ENCODE peak calls at places on chromosomes 2 and 18, in ten cellular contexts. Y is mucosa of descending colon, L is chondrocyte, R is HL-60, O is right atrium auricular region, S is endothelial cell of umbilical vein, A is GM10248, W is AG10803, H is MCF 10A, Q is A549. M is an unnamed sample.

GRCh38 chr2:152062130-152063091 is 36.4 kb downstream of the CACNB4 start:
- DNase-seq in H (peak), Q (peak), L (no peak), W (peak), O (no peak), S (no peak), R (no peak), A (no peak), Y (no peak), M (no peak)

GRCh38 chr2:9780368-9781130 is 62.7 kb upstream of the TAF1B start:
- DNase-seq in Q (no peak), H (peak), W (peak), L (no peak), Y (no peak), S (no peak), R (no peak), O (no peak), A (no peak), M (no peak)

GRCh38 chr2:111667542-111668273 is 216.3 kb downstream of the ANAPC1 start:
- DNase-seq in S (peak), H (peak), L (no peak), R (no peak), Y (no peak), W (peak), O (peak), A (no peak), Q (no peak), M (peak)

GRCh38 chr18:35680139-35680551 is 98.6 kb downstream of the GALNT1 start:
- DNase-seq in S (peak), R (no peak), L (no peak), W (no peak), Y (no peak), O (no peak), A (no peak), Q (no peak), H (no peak), M (no peak)

GRCh38 chr2:46309052-46309953 is 12.1 kb downstream of the EPAS1 start:
- DNase-seq in R (no peak), Q (no peak), A (no peak), H (peak), S (no peak), Y (no peak), L (no peak), O (no peak), W (peak), M (no peak)

GRCh38 chr2:115491394-115491793 is 1049.0 kb downstream of the DPP10 start:
- DNase-seq in Q (no peak), H (no peak), Y (no peak), R (no peak), W (no peak), A (no peak), L (no peak), S (no peak), O (no peak), M (no peak)

GRCh38 chr2:224195954-224196571 is 157.0 kb upstream of the SERPINE2 start:
- DNase-seq in L (no peak), Q (no peak), W (no peak), R (no peak), Y (peak), H (no peak), A (no peak), O (no peak), S (no peak), M (no peak)

GRCh38 chr18:23377669-23378469 is 75.2 kb upstream of the RIOK3 start:
- DNase-seq in W (peak), R (no peak), Q (peak), H (peak), O (no peak), S (peak), Y (no peak), A (peak), L (no peak), M (no peak)

GRCh38 chr2:240368746-240369724 is 66.4 kb upstream of the GPC1 start:
- DNase-seq in S (no peak), Y (no peak), Q (no peak), H (peak), O (no peak), L (no peak), A (no peak), R (no peak), W (peak), M (no peak)

GRCh38 chr2:241052677-241053360 is 49.3 kb downstream of the MTERF4 start:
- DNase-seq in Y (no peak), Q (no peak), L (no peak), W (no peak), R (no peak), A (no peak), S (no peak), O (peak), H (no peak), M (peak)

GRCh38 chr2:28134262-28134812 is 243.8 kb downstream of the BABAM2 start:
- DNase-seq in R (peak), Q (no peak), S (no peak), L (no peak), H (peak), O (no peak), A (peak), Y (peak), W (no peak), M (no peak)

GRCh38 chr2:18991177-18992168 is 366.9 kb downstream of the OSR1 start:
- DNase-seq in R (no peak), S (peak), H (peak), O (peak), A (no peak), Q (peak), L (no peak), W (peak), Y (peak), M (peak)

GRCh38 chr18:31965331-31965970 is 22.5 kb upstream of the TRAPPC8 start:
- DNase-seq in O (no peak), R (peak), H (no peak), Y (no peak), S (no peak), W (no peak), Q (no peak), L (no peak), A (no peak), M (no peak)

GRCh38 chr2:204127238-204127637 is 190.7 kb downstream of the ICOS start:
- DNase-seq in L (no peak), Q (no peak), S (peak), H (peak), W (no peak), A (no peak), R (no peak), Y (no peak), O (no peak), M (no peak)

GRCh38 chr2:55051026-55051866 is 995 bp upstream of the RTN4 start:
- DNase-seq in W (peak), S (peak), Q (peak), Y (peak), A (no peak), L (no peak), R (no peak), H (peak), O (peak), M (no peak)

GRCh38 chr2:224086226-224086911 is 47.3 kb upstream of the SERPINE2 start:
- DNase-seq in H (peak), A (no peak), L (no peak), S (peak), R (no peak), Y (no peak), Q (peak), O (peak), W (peak), M (no peak)

GRCh38 chr2:221200184-221200839 is 371.8 kb downstream of the EPHA4 start:
- DNase-seq in Y (no peak), O (no peak), S (no peak), Q (no peak), A (no peak), H (no peak), R (no peak), L (no peak), W (no peak), M (no peak)

GRCh38 chr18:48785091-48785614 is 165.6 kb downstream of the SMAD7 start:
- DNase-seq in H (no peak), L (peak), R (peak), A (peak), W (no peak), O (no peak), Y (peak), S (no peak), Q (no peak), M (no peak)

GRCh38 chr18:67081866-67082265 is 434.7 kb downstream of the DSEL start:
- DNase-seq in W (no peak), O (no peak), A (no peak), H (no peak), Q (no peak), L (no peak), Y (no peak), S (no peak), R (no peak), M (no peak)

GRCh38 chr18:37564796-37565137 is 831 bp downstream of the CELF4 start:
- DNase-seq in R (no peak), A (no peak), H (no peak), O (no peak), L (no peak), Y (peak), S (peak), Q (no peak), W (peak), M (no peak)

GRCh38 chr2:189698020-189698887 is 23.8 kb downstream of the ANKAR start:
- DNase-seq in Y (peak), H (peak), Q (peak), A (peak), R (no peak), O (no peak), S (peak), L (no peak), W (peak), M (no peak)

GRCh38 chr18:8140841-8141501 is 468.3 kb upstream of the RAB12 start:
- DNase-seq in R (no peak), H (peak), S (no peak), L (no peak), Y (no peak), A (no peak), O (peak), Q (no peak), W (peak), M (no peak)

GRCh38 chr2:108139521-108139920 is 100.2 kb upstream of the SULT1C3 start:
- DNase-seq in W (peak), Y (peak), H (peak), Q (no peak), R (no peak), O (no peak), A (no peak), L (no peak), S (no peak), M (no peak)

GRCh38 chr2:39865751-39866150 is 86.7 kb upstream of the THUMPD2 start:
- DNase-seq in Q (no peak), O (no peak), R (no peak), L (no peak), H (no peak), Y (no peak), W (no peak), S (no peak), A (no peak), M (no peak)

GRCh38 chr18:51235011-51235789 is 37.7 kb upstream of the MEX3C start:
- DNase-seq in O (no peak), L (no peak), H (peak), Y (no peak), W (no peak), R (no peak), A (peak), S (no peak), Q (peak), M (peak)

GRCh38 chr2:63050916-63051794 is 525 bp downstream of the OTX1 start:
- DNase-seq in L (no peak), S (no peak), O (no peak), R (no peak), H (no peak), W (no peak), A (peak), Y (peak), Q (no peak), M (no peak)

GRCh38 chr2:240208096-240208495 is 67.6 kb upstream of the OTOS start:
- DNase-seq in Q (no peak), S (no peak), W (no peak), H (no peak), O (no peak), L (no peak), Y (no peak), R (no peak), A (no peak), M (no peak)

GRCh38 chr18:79802298-79802697 is 4.6 kb downstream of the KCNG2 start:
- DNase-seq in L (peak), S (no peak), Q (no peak), W (no peak), Y (no peak), A (no peak), R (no peak), H (no peak), O (no peak), M (no peak)
- TF ChIP-seq CTCF in L (no peak), S (no peak), Q (no peak), W (no peak), Y (no peak), A (no peak), R (no peak), H (no peak), O (no peak), M (no peak)

GRCh38 chr2:64652231-64653173 is 1.2 kb downstream of the SERTAD2 start:
- DNase-seq in L (no peak), R (no peak), Q (peak), O (no peak), W (peak), A (no peak), H (peak), S (peak), Y (peak), M (no peak)

GRCh38 chr2:64651590-64651989 is 2.1 kb downstream of the SERTAD2 start:
- DNase-seq in H (no peak), Q (no peak), W (no peak), O (no peak), A (no peak), Y (no peak), L (no peak), R (no peak), S (no peak), M (no peak)

GRCh38 chr2:64654993-64655666 is 1.4 kb upstream of the SERTAD2 start:
- DNase-seq in R (no peak), W (peak), O (no peak), H (no peak), Y (no peak), A (no peak), L (no peak), Q (peak), S (peak), M (no peak)

GRCh38 chr2:64654063-64654811 is 524 bp upstream of the SERTAD2 start:
- DNase-seq in R (peak), Q (peak), Y (peak), L (peak), O (peak), A (no peak), H (peak), S (peak), W (peak), M (peak)

DNA sequence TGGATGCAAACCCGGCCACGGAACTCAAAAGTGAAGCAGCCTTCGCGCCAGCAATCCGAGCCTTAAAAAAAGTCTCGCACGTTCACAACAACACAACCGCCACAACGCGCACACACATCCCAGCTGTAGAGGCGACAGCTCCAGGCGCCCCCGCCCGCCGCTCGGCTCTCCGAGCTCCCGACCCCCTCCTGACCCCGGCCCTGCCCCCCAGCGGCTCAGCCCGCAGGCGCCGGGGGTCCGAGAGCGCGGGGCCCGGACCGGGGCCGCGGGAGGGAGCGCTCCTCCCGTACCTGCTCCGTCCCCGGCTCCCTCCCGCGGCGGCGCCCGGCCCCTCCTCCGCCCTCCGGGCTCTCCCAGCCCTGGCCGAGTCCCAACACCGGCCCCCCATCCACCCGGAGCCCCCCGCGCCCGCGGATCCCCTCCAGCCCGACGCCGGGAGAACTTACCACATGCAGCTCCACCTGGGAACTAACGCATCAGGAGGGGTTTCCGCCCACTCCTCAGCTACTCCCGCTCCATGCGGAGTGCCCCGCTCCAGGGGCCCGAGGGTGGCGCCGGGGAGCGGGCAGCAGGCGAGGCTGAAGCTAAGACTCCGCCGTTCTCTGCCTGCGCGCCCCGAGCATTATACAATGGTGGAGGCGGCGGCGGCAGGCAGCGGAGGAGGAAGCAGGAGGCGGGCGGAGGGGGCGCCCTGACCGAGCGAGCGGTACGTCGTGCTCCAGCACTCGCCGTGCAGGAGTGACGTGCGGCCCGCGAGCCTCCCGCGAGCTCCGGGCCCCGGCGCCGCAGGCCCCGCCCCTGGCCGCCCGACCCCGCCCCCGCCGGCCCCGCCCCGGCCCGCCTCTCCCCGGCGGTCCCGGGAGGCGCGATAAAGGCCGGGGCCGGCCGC is at the start of gene SERTAD2:
- DNase-seq in Q (peak), Y (peak), H (peak), A (peak), O (peak), L (peak), R (peak), W (peak), S (peak), M (peak)
- TF ChIP-seq CTCF in Q (peak), Y (no peak), H (no peak), A (no peak), O (no peak), L (peak), R (no peak), W (no peak), S (peak), M (no peak)

DNA sequence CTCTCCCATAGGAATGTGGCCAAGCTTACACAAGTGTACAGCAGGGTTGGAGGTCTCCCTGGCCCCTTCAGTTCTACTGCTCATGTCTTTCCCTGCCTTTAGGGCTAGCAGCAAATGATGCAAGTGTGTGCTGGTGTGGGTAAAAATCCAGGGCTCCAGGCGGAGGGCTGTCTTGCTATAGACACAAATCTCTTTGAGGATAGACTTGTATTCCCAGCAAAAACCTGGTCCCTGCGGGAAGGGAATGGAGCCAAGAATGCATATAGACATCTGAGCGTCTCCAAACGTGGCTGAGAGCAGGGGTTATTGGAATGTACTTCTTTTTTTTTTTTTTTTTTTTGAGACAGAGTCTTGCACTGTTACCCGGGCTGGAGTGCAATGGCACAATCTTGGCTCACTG is 30.5 kb upstream of the LBH start:
- DNase-seq in L (no peak), R (no peak), Y (no peak), O (no peak), S (no peak), H (peak), A (no peak), Q (no peak), W (no peak), M (no peak)
- TF ChIP-seq CTCF in L (no peak), R (no peak), Y (no peak), O (no peak), S (no peak), H (no peak), A (no peak), Q (no peak), W (no peak), M (no peak)

DNA sequence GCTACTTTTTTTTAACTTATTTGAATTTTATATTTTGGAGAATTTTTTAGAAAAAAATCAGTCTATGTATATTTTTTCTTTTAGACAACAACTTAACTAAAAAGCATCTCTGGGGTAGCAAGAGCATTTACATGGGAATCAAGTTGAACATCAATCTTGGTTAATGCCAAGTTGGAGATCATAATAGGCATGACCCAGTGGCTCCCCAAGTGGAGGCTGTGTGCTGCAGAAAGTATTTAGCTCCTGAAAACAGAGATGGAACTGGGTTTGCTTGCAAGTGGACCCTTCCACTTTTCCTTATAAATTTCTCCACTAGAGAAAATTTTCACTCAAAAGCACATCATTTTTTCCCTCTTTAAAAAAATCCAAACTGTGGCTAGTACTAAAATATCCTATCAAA is 23.9 kb upstream of the CAVIN2 start:
- DNase-seq in S (peak), A (no peak), O (no peak), Y (no peak), H (no peak), L (no peak), R (no peak), W (no peak), Q (no peak), M (no peak)
- TF ChIP-seq CTCF in S (peak), A (no peak), O (no peak), Y (no peak), H (peak), L (peak), R (no peak), W (peak), Q (no peak), M (peak)

GRCh38 chr2:83196225-83196624 is 1262.9 kb downstream of the SUCLG1 start:
- DNase-seq in Y (peak), L (no peak), R (no peak), Q (no peak), W (peak), O (no peak), H (peak), S (peak), A (no peak), M (no peak)
- TF ChIP-seq CTCF in Y (no peak), L (peak), R (peak), Q (no peak), W (peak), O (peak), H (peak), S (peak), A (peak), M (peak)

GRCh38 chr2:233928594-233929351 is 11.6 kb downstream of the TRPM8 start:
- DNase-seq in Y (peak), S (peak), O (no peak), H (peak), L (no peak), R (no peak), Q (peak), A (no peak), W (peak), M (peak)
- TF ChIP-seq CTCF in Y (peak), S (peak), O (no peak), H (peak), L (peak), R (peak), Q (peak), A (peak), W (peak), M (peak)

DNA sequence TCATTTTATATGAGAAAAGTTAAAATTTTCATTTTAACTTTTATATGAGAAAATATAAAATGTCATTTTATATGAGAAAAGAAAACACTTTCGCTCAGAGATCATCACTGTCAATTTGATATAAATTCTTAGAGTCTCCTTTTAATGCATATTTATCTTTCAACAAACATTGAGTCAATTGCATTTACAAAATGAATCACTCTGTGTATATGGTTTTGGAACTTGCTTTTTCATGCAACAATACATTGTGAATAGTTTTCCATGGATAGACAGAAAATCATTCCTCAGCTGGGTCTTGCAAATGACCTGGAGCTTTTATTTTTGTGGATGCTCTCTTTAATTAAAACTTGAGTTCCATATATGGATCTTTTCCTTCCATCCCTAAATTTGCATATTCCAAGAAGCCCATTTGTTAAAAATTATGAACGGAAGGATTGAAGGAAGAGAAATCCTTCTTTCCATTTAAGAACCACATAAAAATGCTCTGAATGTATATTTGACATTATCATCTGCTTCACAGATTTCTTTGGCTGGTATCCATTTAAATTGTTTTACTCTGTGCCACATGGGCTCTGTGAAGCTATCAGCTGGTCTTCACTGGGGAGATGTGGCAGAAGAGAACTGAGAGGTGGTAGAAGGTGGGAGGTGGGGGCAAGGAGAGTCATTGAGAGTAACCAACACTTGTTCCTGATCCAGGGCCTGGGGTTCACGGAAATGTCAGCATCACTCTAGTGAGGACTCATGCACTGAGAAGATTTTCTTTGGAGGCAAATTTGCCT is 104.1 kb downstream of the QPCT start:
- DNase-seq in W (no peak), Y (no peak), S (no peak), L (no peak), Q (no peak), O (no peak), H (no peak), A (no peak), R (no peak), M (no peak)
- TF ChIP-seq CTCF in W (no peak), Y (no peak), S (no peak), L (no peak), Q (no peak), O (no peak), H (no peak), A (no peak), R (no peak), M (no peak)

M was measured in osteocyte.